ENCODE peak calls at places on chromosomes 5 and 9, in nine cellular contexts. K, X, U, Q, O, H, A, F and T are unnamed samples.

GRCh38 chr5:14771195-14771594 is 100.4 kb downstream of the ANKH start:
- DNase-seq in U (no peak), K (no peak), H (no peak), O (no peak), A (no peak), X (no peak), F (no peak), Q (no peak), T (no peak)

GRCh38 chr9:133238272-133238850 is 29.3 kb upstream of the OBP2B start:
- DNase-seq in Q (peak; percentile 84), F (peak; percentile 67), U (peak; percentile 99), H (peak; percentile 93), A (no peak), X (peak; percentile 16), K (peak; percentile 58), O (peak; percentile 6), T (peak; percentile 89)

GRCh38 chr9:73981405-73981804 is 515.7 kb upstream of the RORB start:
- DNase-seq in Q (no peak), O (no peak), H (no peak), X (no peak), F (no peak), K (no peak), A (no peak), U (no peak), T (no peak)

GRCh38 chr9:95409650-95410426 is 92.3 kb upstream of the FANCC start:
- DNase-seq in X (no peak), U (no peak), A (no peak), Q (no peak), O (peak; percentile 96), K (peak; percentile 94), F (no peak), H (no peak), T (no peak)

GRCh38 chr5:136133416-136134383 is 1.1 kb downstream of the SMAD5 start:
- DNase-seq in X (no peak), H (peak; percentile 75), O (peak; percentile 74), K (peak; percentile 81), F (peak; percentile 32), Q (peak; percentile 30), U (peak; percentile 40), A (no peak), T (no peak)

GRCh38 chr9:8693147-8693921 is 893.8 kb upstream of the DMAC1 start:
- DNase-seq in U (no peak), F (no peak), H (no peak), O (no peak), X (no peak), Q (no peak), K (no peak), A (no peak), T (no peak)

GRCh38 chr9:124932355-124932754 is 8.5 kb downstream of the GOLGA1 start:
- DNase-seq in X (no peak), F (no peak), U (no peak), Q (no peak), O (no peak), A (no peak), K (no peak), H (no peak), T (no peak)

GRCh38 chr5:138459311-138459710 is 6.0 kb upstream of the EGR1 start:
- DNase-seq in U (no peak), F (no peak), H (peak; percentile 93), K (peak; percentile 32), O (no peak), Q (no peak), A (peak; percentile 74), X (peak; percentile 65), T (no peak)

GRCh38 chr5:89128097-89128496 is 245.1 kb upstream of the MEF2C start:
- DNase-seq in Q (no peak), K (peak; percentile 4), O (peak; percentile 5), X (no peak), A (no peak), H (no peak), U (no peak), F (no peak), T (no peak)

GRCh38 chr9:13974891-13975290 is 339.1 kb downstream of the NFIB start:
- DNase-seq in K (no peak), Q (no peak), X (no peak), A (no peak), O (no peak), H (no peak), F (no peak), U (no peak), T (no peak)

GRCh38 chr5:149388498-149389190 is 9.6 kb upstream of the IL17B start:
- DNase-seq in X (no peak), U (no peak), H (no peak), F (no peak), K (peak; percentile 52), O (no peak), Q (no peak), A (no peak), T (no peak)

GRCh38 chr9:125789196-125789595 is 42.0 kb downstream of the PBX3 start:
- DNase-seq in K (no peak), H (no peak), X (no peak), F (no peak), Q (no peak), A (no peak), O (no peak), U (no peak), T (no peak)

GRCh38 chr9:112858625-112859147 is 32.0 kb downstream of the SLC46A2 start:
- DNase-seq in H (no peak), K (no peak), A (no peak), F (no peak), O (peak; percentile 45), X (no peak), U (no peak), Q (no peak), T (no peak)

GRCh38 chr9:112863214-112863613 is 27.5 kb downstream of the SLC46A2 start:
- DNase-seq in O (peak; percentile 73), H (no peak), X (no peak), F (no peak), K (peak; percentile 76), Q (no peak), U (no peak), A (no peak), T (no peak)

GRCh38 chr9:112860466-112860865 is 30.2 kb downstream of the SLC46A2 start:
- DNase-seq in Q (no peak), K (no peak), X (no peak), A (no peak), O (no peak), F (no peak), H (no peak), U (no peak), T (no peak)

GRCh38 chr9:112861638-112862555 is 28.8 kb downstream of the SLC46A2 start:
- DNase-seq in F (no peak), U (no peak), H (peak; percentile 51), A (no peak), X (no peak), K (peak; percentile 46), Q (no peak), O (peak; percentile 39), T (no peak)

GRCh38 chr9:112861155-112861554 is 29.5 kb downstream of the SLC46A2 start:
- DNase-seq in H (no peak), A (no peak), F (no peak), U (no peak), K (no peak), O (no peak), Q (no peak), X (no peak), T (no peak)
- H3K4me1 ChIP-seq in H (no peaks in the 10 kb centered on the region), A (no peaks in the 10 kb centered on the region), F (no peaks in the 10 kb centered on the region), U (no peaks in the 10 kb centered on the region), K (peaks cover 2% of the 10 kb centered on the region), O (peaks cover 7% of the 10 kb centered on the region), Q (no peaks in the 10 kb centered on the region), X (no peaks in the 10 kb centered on the region), T (no peaks in the 10 kb centered on the region)

GRCh38 chr9:112784020-112784788 is 33.6 kb downstream of the SNX30 start:
- DNase-seq in X (no peak), U (no peak), K (peak; percentile 67), F (peak; percentile 35), O (peak; percentile 40), Q (no peak), A (no peak), H (no peak), T (peak; percentile 13)

GRCh38 chr9:112777914-112778313 is 27.4 kb downstream of the SNX30 start:
- DNase-seq in A (no peak), U (no peak), K (no peak), X (no peak), H (no peak), Q (no peak), O (no peak), F (no peak), T (no peak)

GRCh38 chr9:112782218-112782617 is 31.7 kb downstream of the SNX30 start:
- DNase-seq in K (no peak), U (no peak), Q (no peak), H (no peak), F (no peak), O (no peak), A (no peak), X (no peak), T (no peak)

GRCh38 chr9:112783551-112783954 is 33.0 kb downstream of the SNX30 start:
- DNase-seq in X (no peak), K (no peak), Q (no peak), A (no peak), F (no peak), U (no peak), O (no peak), H (no peak), T (no peak)

DNA sequence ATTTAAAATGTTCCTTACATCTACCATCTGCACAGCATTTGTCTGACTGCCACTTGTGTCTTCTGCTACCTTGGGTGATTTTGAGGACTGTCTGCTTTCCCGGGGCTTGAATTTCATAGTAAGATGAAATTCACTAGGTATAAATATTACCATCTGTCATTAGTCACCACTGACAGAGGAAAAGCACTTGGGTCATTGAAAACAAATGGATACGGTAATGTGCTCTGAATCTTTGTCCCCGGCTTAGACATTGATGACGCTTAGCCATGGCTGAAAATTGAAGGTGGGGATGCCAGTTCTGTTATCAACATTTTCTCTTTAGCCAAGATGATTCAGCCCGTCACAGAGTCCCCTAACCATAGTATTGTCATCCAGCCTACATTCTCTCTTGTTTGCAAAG is 30.1 kb downstream of the SNX30 start:
- DNase-seq in H (no peak), F (no peak), O (no peak), Q (no peak), K (no peak), X (no peak), A (no peak), U (no peak), T (no peak)
- H3K27me3 ChIP-seq in H (no peaks in the 10 kb centered on the region), F (no peaks in the 10 kb centered on the region), O (no peaks in the 10 kb centered on the region), Q (no peaks in the 10 kb centered on the region), K (no peaks in the 10 kb centered on the region), X (no peaks in the 10 kb centered on the region), A (no peaks in the 10 kb centered on the region), U (no peaks in the 10 kb centered on the region), T (no peaks in the 10 kb centered on the region)

DNA sequence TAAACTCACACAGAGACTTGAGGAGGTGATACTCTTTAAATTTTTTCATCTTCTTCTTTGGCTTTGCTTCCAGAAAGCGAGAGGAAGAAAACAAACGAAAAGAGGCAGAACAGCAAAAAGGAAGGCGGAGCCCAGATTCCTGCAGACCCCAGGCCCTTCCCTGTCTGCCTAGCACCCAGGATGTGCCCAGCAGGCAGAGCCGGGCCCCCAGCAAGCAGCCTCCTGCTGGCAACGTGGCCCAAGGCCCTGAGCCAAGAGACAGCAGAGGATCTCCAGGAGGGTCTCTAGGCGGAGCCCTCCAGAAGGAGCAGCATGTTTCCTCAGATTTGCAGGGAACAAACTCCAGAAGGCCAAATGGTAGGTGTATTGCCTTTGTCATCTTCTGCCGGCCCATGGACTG is 68.5 kb downstream of the TEX10 start:
- DNase-seq in A (no peak), F (no peak), H (no peak), X (no peak), U (no peak), K (no peak), O (no peak), Q (no peak), T (no peak)
- H3K36me3 ChIP-seq in A (peaks cover 28% of the 10 kb centered on the region), F (peaks cover 7% of the 10 kb centered on the region), H (peaks cover 35% of the 10 kb centered on the region), X (peaks cover 14% of the 10 kb centered on the region), U (peaks cover 3% of the 10 kb centered on the region), K (peaks cover 58% of the 10 kb centered on the region), O (peaks cover 2% of the 10 kb centered on the region), Q (no peaks in the 10 kb centered on the region), T (no peaks in the 10 kb centered on the region)

GRCh38 chr5:143318270-143318669 is 85.2 kb downstream of the NR3C1 start:
- DNase-seq in X (no peak), H (no peak), U (no peak), Q (no peak), O (no peak), K (no peak), A (no peak), F (no peak), T (no peak)
- H3K4me1 ChIP-seq in X (peaks cover 6% of the 10 kb centered on the region), H (no peaks in the 10 kb centered on the region), U (peaks cover 6% of the 10 kb centered on the region), Q (peaks cover 8% of the 10 kb centered on the region), O (peaks cover 17% of the 10 kb centered on the region), K (peaks cover 1% of the 10 kb centered on the region), A (peaks cover 3% of the 10 kb centered on the region), F (peaks cover 2% of the 10 kb centered on the region), T (no peaks in the 10 kb centered on the region)